ENCODE peak calls at places on chromosome 3, in seven cellular contexts. P is transverse colon, X is tibial nerve, A is fibroblast of pulmonary artery, S is IMR-90, W is AG04450, U is MCF 10A. N is an unnamed sample.

GRCh38 chr3:52343946-52344600 is 28.0 kb downstream of the DNAH1 start:
- DNase-seq in P (no peak), X (no peak), A (no peak), S (no peak), W (no peak), U (no peak), N (no peak)

GRCh38 chr3:49872801-49873281 is 3.1 kb upstream of the CAMKV start:
- DNase-seq in P (no peak), X (no peak), A (no peak), S (no peak), W (no peak), U (no peak), N (no peak)

GRCh38 chr3:157532529-157533297 is 29.5 kb upstream of the VEPH1 start:
- DNase-seq in P (no peak), X (peak), A (peak), S (peak), W (peak), U (peak), N (no peak)

GRCh38 chr3:45204136-45204535 is 22.0 kb downstream of the TMEM158 start:
- DNase-seq in P (no peak), X (no peak), A (peak), S (peak), W (peak), U (peak), N (no peak)

GRCh38 chr3:11847607-11848006 is 922 bp upstream of the TAMM41 start:
- DNase-seq in P (no peak), X (no peak), A (no peak), S (no peak), W (no peak), U (peak), N (no peak)

GRCh38 chr3:126419886-126420786 is 25.4 kb downstream of the CFAP100 start:
- DNase-seq in P (no peak), X (no peak), A (no peak), S (no peak), W (no peak), U (no peak), N (peak)

GRCh38 chr3:10933958-10934481 is 58.5 kb upstream of the SLC6A1 start:
- DNase-seq in P (no peak), X (no peak), A (peak), S (peak), W (peak), U (peak), N (no peak)

GRCh38 chr3:125310623-125311076 is 64.5 kb downstream of the ZNF148 start:
- DNase-seq in P (peak), X (no peak), A (no peak), S (no peak), W (no peak), U (no peak), N (no peak)

GRCh38 chr3:160376681-160377080 is 22.3 kb downstream of the IFT80 start:
- DNase-seq in P (no peak), X (no peak), A (no peak), S (peak), W (no peak), U (no peak), N (no peak)

GRCh38 chr3:39025222-39025970 is 26.3 kb downstream of the SCN11A start:
- DNase-seq in P (no peak), X (no peak), A (peak), S (no peak), W (no peak), U (no peak), N (peak)

GRCh38 chr3:153979419-153980251 is 141.6 kb upstream of the ARHGEF26 start:
- DNase-seq in P (no peak), X (no peak), A (no peak), S (no peak), W (no peak), U (no peak), N (no peak)

GRCh38 chr3:3189102-3189727 is 9.7 kb upstream of the CRBN start:
- DNase-seq in P (no peak), X (no peak), A (peak), S (peak), W (no peak), U (no peak), N (no peak)

GRCh38 chr3:177597325-177598109 is 400.2 kb upstream of the TBL1XR1 start:
- DNase-seq in P (no peak), X (peak), A (peak), S (peak), W (no peak), U (peak), N (peak)

GRCh38 chr3:98329392-98330124 is 24.1 kb upstream of the OR5K4 start:
- DNase-seq in P (peak), X (peak), A (peak), S (peak), W (peak), U (peak), N (no peak)

GRCh38 chr3:141849056-141849814 is 27.2 kb upstream of the ATP1B3 start:
- DNase-seq in P (no peak), X (peak), A (no peak), S (no peak), W (no peak), U (no peak), N (no peak)

GRCh38 chr3:141844108-141844507 is 32.3 kb upstream of the ATP1B3 start:
- DNase-seq in P (no peak), X (no peak), A (no peak), S (no peak), W (no peak), U (no peak), N (no peak)

GRCh38 chr3:141844812-141845211 is 31.6 kb upstream of the ATP1B3 start:
- DNase-seq in P (no peak), X (no peak), A (no peak), S (no peak), W (no peak), U (no peak), N (no peak)

GRCh38 chr3:141845407-141846049 is 30.9 kb upstream of the ATP1B3 start:
- DNase-seq in P (peak), X (no peak), A (no peak), S (no peak), W (no peak), U (no peak), N (no peak)

DNA sequence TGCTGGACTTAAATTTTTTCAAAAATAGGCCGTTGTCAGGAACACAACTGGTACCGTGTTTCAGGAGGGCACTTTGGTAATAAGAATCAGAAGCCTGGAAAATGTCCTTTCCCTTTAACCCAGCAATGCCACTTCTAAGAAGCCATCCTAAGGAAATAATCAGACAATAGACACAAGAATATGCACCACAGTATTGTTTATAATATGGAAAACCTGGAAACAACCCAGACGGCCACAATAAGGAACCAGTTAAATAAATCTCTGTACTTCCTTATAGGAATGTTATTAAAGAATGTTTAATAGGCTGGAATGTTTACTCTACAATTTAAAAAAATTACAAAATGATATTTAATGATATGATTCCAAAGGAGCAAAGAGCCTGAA is 30.4 kb upstream of the ATP1B3 start:
- DNase-seq in P (no peak), X (no peak), A (no peak), S (no peak), W (no peak), U (no peak), N (no peak)
- TF ChIP-seq CTCF in P (no peak), X (no peak), A (no peak), S (no peak), W (no peak), U (no peak), N (no peak)

GRCh38 chr3:71309342-71309741 is 274.2 kb downstream of the FOXP1 start:
- DNase-seq in P (no peak), X (no peak), A (no peak), S (no peak), W (no peak), U (no peak), N (no peak)
- TF ChIP-seq CTCF in P (no peak), X (no peak), A (no peak), S (no peak), W (no peak), U (no peak), N (no peak)

GRCh38 chr3:163916596-163917560 is 1161.4 kb downstream of the SI start:
- DNase-seq in P (no peak), X (no peak), A (no peak), S (no peak), W (no peak), U (peak), N (no peak)
- TF ChIP-seq CTCF in P (peak), X (no peak), A (no peak), S (no peak), W (no peak), U (peak), N (no peak)

GRCh38 chr3:189822726-189823125 is 191.5 kb downstream of the TP63 start:
- DNase-seq in P (no peak), X (no peak), A (no peak), S (no peak), W (no peak), U (no peak), N (no peak)
- TF ChIP-seq CTCF in P (no peak), X (no peak), A (no peak), S (no peak), W (peak), U (no peak), N (no peak)

DNA sequence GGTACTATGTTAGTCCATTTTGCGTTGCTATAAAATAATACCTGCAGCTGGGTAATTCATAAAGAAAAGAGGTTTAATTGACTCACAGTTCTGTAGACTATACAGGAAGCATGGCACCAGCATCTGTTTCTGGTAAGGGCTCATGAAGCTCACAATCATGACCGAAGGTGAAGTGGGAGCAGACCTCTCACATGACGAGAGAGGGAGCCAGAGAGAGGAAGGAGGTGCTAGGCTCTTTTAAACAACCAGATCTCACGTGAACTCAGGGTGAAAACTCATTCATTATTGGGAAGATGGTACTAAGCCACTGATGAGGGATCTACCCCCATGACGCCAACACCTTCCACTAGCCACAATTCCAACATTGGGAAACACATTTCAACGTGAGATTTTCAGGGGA is 301.7 kb upstream of the MDFIC2 start:
- DNase-seq in P (no peak), X (no peak), A (no peak), S (no peak), W (no peak), U (no peak), N (no peak)
- TF ChIP-seq CTCF in P (no peak), X (no peak), A (no peak), S (no peak), W (no peak), U (no peak), N (no peak)

GRCh38 chr3:187974857-187975257 is 179.1 kb upstream of the LPP start:
- DNase-seq in P (no peak), X (no peak), A (no peak), S (no peak), W (no peak), U (no peak), N (no peak)
- TF ChIP-seq CTCF in P (no peak), X (peak), A (no peak), S (no peak), W (peak), U (no peak), N (no peak)

DNA sequence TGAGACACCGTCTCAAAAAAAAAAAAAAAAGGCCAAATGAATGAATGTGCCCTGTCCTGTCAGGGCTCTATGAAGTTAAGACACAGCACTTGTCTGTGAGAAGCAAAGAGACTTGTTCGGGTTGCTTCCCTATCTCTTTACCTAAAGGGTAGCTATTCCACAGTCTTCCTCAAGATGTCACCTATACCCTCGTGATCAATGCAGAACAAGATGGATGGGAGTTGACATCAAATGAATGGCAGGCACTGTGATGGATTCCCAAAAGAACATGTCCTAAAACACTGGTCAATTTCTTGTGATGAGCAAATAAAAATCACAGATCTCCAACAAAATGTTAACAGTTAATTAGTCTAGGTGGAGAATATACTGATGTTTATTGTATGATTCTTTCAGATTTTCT is 9.5 kb downstream of the TADA3 start:
- DNase-seq in P (no peak), X (no peak), A (no peak), S (no peak), W (no peak), U (peak), N (no peak)
- TF ChIP-seq CTCF in P (no peak), X (no peak), A (peak), S (no peak), W (no peak), U (peak), N (no peak)

DNA sequence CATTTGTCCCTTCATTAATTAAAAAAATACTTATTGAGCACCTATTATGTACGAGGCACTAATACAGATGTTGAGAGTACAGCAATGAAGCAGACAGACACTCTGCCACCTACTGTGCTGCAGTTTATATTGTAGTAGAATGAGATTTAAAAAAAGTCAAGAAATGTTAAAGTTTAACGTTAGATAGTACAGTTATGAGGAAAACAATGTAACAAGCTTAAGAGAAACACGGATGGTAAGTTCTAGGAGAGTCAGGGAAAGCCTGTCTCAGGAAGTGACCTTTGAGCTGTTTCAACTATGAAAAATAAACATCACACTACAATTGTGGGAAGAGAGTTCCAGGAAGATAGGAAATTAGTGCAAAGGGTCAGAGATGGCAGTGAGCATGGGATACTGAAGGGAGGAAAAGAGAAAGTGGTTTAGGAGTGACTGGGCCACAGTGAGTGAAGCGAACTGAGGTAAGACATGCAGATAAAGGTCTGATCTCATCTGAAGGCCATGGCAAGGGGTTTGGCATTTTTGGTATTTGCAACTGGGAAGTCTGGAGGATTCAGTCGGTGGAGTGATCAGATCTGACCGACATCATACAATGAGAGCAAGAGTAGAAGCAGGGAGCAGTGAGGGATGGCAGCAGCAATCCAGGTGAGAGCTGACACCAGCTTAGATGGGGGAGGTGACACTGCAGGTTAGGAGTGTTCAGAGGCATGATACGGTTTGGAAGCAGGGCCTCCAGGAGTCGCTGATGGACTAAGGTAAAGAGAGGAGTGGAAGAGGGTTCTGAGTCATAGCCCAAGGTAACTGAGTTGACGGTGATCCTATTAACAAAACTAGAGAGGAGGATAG is 28.5 kb downstream of the PLSCR4 start:
- DNase-seq in P (peak), X (no peak), A (peak), S (peak), W (no peak), U (peak), N (no peak)
- TF ChIP-seq CTCF in P (peak), X (no peak), A (no peak), S (no peak), W (no peak), U (no peak), N (no peak)

DNA sequence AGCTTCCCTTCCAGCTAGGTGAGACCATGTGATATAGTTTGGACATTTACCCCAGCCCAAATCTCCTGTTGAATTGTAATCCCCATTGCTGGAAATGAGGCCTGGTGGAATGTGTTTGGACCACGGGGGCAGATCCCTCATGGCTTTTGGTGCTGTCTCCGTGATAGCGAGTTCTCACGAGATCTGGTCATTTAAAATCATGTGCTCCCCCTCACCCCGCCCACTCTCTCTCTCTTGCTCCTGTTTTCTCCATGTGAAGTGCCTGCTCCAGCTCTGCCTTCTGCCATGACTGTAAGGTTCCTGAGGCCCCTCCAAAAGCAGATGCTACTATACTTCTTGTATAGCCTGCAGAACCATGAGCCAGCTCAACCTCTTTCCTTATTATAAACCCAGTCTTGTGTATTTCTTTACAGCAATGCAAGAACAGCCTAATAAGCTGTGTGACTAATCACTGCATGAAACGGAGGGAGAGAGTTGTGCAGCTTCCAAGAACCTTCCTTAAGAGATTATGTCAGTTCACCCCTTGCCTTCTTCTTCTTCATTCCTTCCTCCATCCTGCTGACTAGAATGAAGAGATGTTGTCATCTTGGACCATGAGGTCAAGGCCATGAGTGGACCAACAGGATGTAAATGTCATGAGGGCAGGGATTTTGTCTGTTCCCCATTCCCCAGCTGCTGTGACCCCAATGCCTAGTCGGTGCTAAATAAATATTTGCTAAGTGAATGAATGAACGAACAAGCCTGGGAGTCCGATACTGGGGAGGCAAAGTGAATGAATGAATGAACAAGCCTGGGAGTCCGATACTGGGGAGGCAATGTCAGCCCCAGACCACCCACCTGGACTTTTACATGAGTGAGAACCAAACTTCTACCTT is 90.9 kb downstream of the CPN2 start:
- DNase-seq in P (no peak), X (no peak), A (peak), S (peak), W (no peak), U (no peak), N (no peak)
- TF ChIP-seq CTCF in P (no peak), X (no peak), A (no peak), S (no peak), W (no peak), U (no peak), N (no peak)